ENCODE peak calls at places on chromosome 11, in four cellular contexts. One of them, this sample, is unnamed.

GRCh38 chr11:80285076-80285790 is 844.4 kb upstream of the TENM4 start:
- DNase-seq in caudate nucleus: no peak
- DNase-seq in hepatocyte: no peak
- DNase-seq in brain microvascular endothelial cell: peak
- DNase-seq in this sample: no peak

GRCh38 chr11:71991494-71991893 is 7.2 kb upstream of the IL18BP start:
- DNase-seq in caudate nucleus: no peak
- DNase-seq in hepatocyte: no peak
- DNase-seq in brain microvascular endothelial cell: no peak
- DNase-seq in this sample: no peak

GRCh38 chr11:107545101-107545514 is 20.4 kb downstream of the ALKBH8 start:
- DNase-seq in caudate nucleus: no peak
- DNase-seq in hepatocyte: no peak
- DNase-seq in brain microvascular endothelial cell: peak
- DNase-seq in this sample: no peak

GRCh38 chr11:117663826-117664225 is 133.2 kb downstream of the DSCAML1 start:
- DNase-seq in caudate nucleus: peak
- DNase-seq in hepatocyte: peak
- DNase-seq in brain microvascular endothelial cell: no peak
- DNase-seq in this sample: no peak

GRCh38 chr11:35477871-35478270 is 47.5 kb downstream of the PAMR1 start:
- DNase-seq in caudate nucleus: no peak
- DNase-seq in hepatocyte: no peak
- DNase-seq in brain microvascular endothelial cell: no peak
- DNase-seq in this sample: no peak

GRCh38 chr11:111718436-111719325 is 47.5 kb downstream of the PPP2R1B start:
- DNase-seq in caudate nucleus: no peak
- DNase-seq in hepatocyte: peak
- DNase-seq in brain microvascular endothelial cell: peak
- DNase-seq in this sample: no peak

GRCh38 chr11:16114978-16115871 is 241.1 kb downstream of the SOX6 start:
- DNase-seq in caudate nucleus: no peak
- DNase-seq in hepatocyte: peak
- DNase-seq in brain microvascular endothelial cell: no peak
- DNase-seq in this sample: no peak

GRCh38 chr11:1224491-1225385 is 1.9 kb downstream of the MUC5B start:
- DNase-seq in caudate nucleus: no peak
- DNase-seq in hepatocyte: no peak
- DNase-seq in brain microvascular endothelial cell: no peak
- DNase-seq in this sample: no peak

GRCh38 chr11:14756349-14756748 is 112.7 kb downstream of the PDE3B start:
- DNase-seq in caudate nucleus: no peak
- DNase-seq in hepatocyte: no peak
- DNase-seq in brain microvascular endothelial cell: no peak
- DNase-seq in this sample: no peak

GRCh38 chr11:17602105-17603001 is 55.3 kb downstream of the OTOG start:
- DNase-seq in caudate nucleus: no peak
- DNase-seq in hepatocyte: no peak
- DNase-seq in brain microvascular endothelial cell: no peak
- DNase-seq in this sample: no peak

GRCh38 chr11:85718991-85719807 is 33.2 kb upstream of the CCDC89 start:
- DNase-seq in caudate nucleus: peak
- DNase-seq in hepatocyte: peak
- DNase-seq in brain microvascular endothelial cell: peak
- DNase-seq in this sample: no peak

GRCh38 chr11:45163956-45164575 is 17.6 kb downstream of the PRDM11 start:
- DNase-seq in caudate nucleus: no peak
- DNase-seq in hepatocyte: no peak
- DNase-seq in brain microvascular endothelial cell: no peak
- DNase-seq in this sample: peak
- H3K27ac ChIP-seq in caudate nucleus: no peak
- H3K27ac ChIP-seq in hepatocyte: no peak
- H3K27ac ChIP-seq in brain microvascular endothelial cell: no peak
- H3K27ac ChIP-seq in this sample: no peak

GRCh38 chr11:132251095-132251494 is 880.7 kb downstream of the NTM start:
- DNase-seq in caudate nucleus: no peak
- DNase-seq in hepatocyte: no peak
- DNase-seq in brain microvascular endothelial cell: no peak
- DNase-seq in this sample: no peak

GRCh38 chr11:132256621-132257227 is 886.3 kb downstream of the NTM start:
- DNase-seq in caudate nucleus: no peak
- DNase-seq in hepatocyte: no peak
- DNase-seq in brain microvascular endothelial cell: no peak
- DNase-seq in this sample: peak

GRCh38 chr11:132257861-132258260 is 887.4 kb downstream of the NTM start:
- DNase-seq in caudate nucleus: no peak
- DNase-seq in hepatocyte: no peak
- DNase-seq in brain microvascular endothelial cell: no peak
- DNase-seq in this sample: no peak

GRCh38 chr11:132249256-132249655 is 878.8 kb downstream of the NTM start:
- DNase-seq in caudate nucleus: no peak
- DNase-seq in hepatocyte: no peak
- DNase-seq in brain microvascular endothelial cell: no peak
- DNase-seq in this sample: no peak

GRCh38 chr11:132253469-132254264 is 883.3 kb downstream of the NTM start:
- DNase-seq in caudate nucleus: no peak
- DNase-seq in hepatocyte: no peak
- DNase-seq in brain microvascular endothelial cell: no peak
- DNase-seq in this sample: no peak
- H3K27ac ChIP-seq in caudate nucleus: no peak
- H3K27ac ChIP-seq in hepatocyte: no peak
- H3K27ac ChIP-seq in brain microvascular endothelial cell: no peak
- H3K27ac ChIP-seq in this sample: no peak

GRCh38 chr11:68258363-68258765 is 13.4 kb downstream of the C11orf24 start:
- DNase-seq in caudate nucleus: no peak
- DNase-seq in hepatocyte: no peak
- DNase-seq in brain microvascular endothelial cell: no peak
- DNase-seq in this sample: no peak

GRCh38 chr11:68261006-68261405 is 10.8 kb downstream of the C11orf24 start:
- DNase-seq in caudate nucleus: no peak
- DNase-seq in hepatocyte: no peak
- DNase-seq in brain microvascular endothelial cell: no peak
- DNase-seq in this sample: no peak

GRCh38 chr11:68257477-68258362 is 14.1 kb downstream of the C11orf24 start:
- DNase-seq in caudate nucleus: peak
- DNase-seq in hepatocyte: peak
- DNase-seq in brain microvascular endothelial cell: peak
- DNase-seq in this sample: peak

GRCh38 chr11:68260484-68260883 is 11.3 kb downstream of the C11orf24 start:
- DNase-seq in caudate nucleus: no peak
- DNase-seq in hepatocyte: no peak
- DNase-seq in brain microvascular endothelial cell: no peak
- DNase-seq in this sample: no peak

GRCh38 chr11:68259122-68259959 is 12.4 kb downstream of the C11orf24 start:
- DNase-seq in caudate nucleus: no peak
- DNase-seq in hepatocyte: no peak
- DNase-seq in brain microvascular endothelial cell: no peak
- DNase-seq in this sample: no peak
- H3K27ac ChIP-seq in caudate nucleus: no peak
- H3K27ac ChIP-seq in hepatocyte: no peak
- H3K27ac ChIP-seq in brain microvascular endothelial cell: no peak
- H3K27ac ChIP-seq in this sample: no peak

GRCh38 chr11:2249191-2249916 is 21.0 kb downstream of the ASCL2 start:
- DNase-seq in caudate nucleus: no peak
- DNase-seq in hepatocyte: no peak
- DNase-seq in brain microvascular endothelial cell: no peak
- DNase-seq in this sample: no peak

GRCh38 chr11:2248762-2249161 is 21.6 kb downstream of the ASCL2 start:
- DNase-seq in caudate nucleus: no peak
- DNase-seq in hepatocyte: no peak
- DNase-seq in brain microvascular endothelial cell: no peak
- DNase-seq in this sample: no peak

GRCh38 chr11:2250041-2250440 is 20.3 kb downstream of the ASCL2 start:
- DNase-seq in caudate nucleus: no peak
- DNase-seq in hepatocyte: no peak
- DNase-seq in brain microvascular endothelial cell: no peak
- DNase-seq in this sample: no peak

GRCh38 chr11:2248242-2248641 is 22.1 kb downstream of the ASCL2 start:
- DNase-seq in caudate nucleus: no peak
- DNase-seq in hepatocyte: no peak
- DNase-seq in brain microvascular endothelial cell: no peak
- DNase-seq in this sample: no peak

DNA sequence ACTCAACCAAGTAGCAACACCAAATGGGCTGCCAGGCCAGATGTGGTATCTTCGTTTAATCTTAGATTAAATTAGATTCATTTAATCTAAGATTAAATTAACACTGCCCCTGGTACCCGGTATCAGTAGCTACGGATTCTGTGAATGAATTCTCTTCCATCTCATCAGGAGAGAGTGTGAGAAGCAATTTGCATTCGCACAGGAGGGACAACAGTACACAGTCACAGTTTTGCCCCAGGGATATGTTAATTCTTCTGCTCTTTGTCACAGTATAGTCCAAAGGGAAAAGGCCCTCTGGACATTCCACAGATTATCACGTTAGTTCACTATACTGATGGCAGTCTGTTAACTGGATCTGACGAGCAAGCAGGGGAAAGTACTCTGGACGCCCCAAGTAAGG is 22.9 kb downstream of the ASCL2 start:
- DNase-seq in caudate nucleus: no peak
- DNase-seq in hepatocyte: no peak
- DNase-seq in brain microvascular endothelial cell: no peak
- DNase-seq in this sample: no peak
- H3K27ac ChIP-seq in caudate nucleus: no peak
- H3K27ac ChIP-seq in hepatocyte: no peak
- H3K27ac ChIP-seq in brain microvascular endothelial cell: no peak
- H3K27ac ChIP-seq in this sample: no peak

This sample was measured in substantia nigra.